ENCODE peak calls at places on chromosomes 5 and 9, in seven cellular contexts. One of them, this sample, is unnamed.
A peak's percentile ranks its signal among the peaks of the same experiment; 100 is the strongest.

GRCh38 chr9:136695435-136695895 is 8.2 kb upstream of the AGPAT2 start:
- DNase-seq in cardiac muscle cell: no peak
- DNase-seq in stimulated activated CD4-positive, alpha-beta T cell treated with anti-CD3 and anti-CD28 coated beads, Interleukin-1b, Interleukin-23, amount 100 ng/mL, for 48 hours: no peak
- DNase-seq in spleen: no peak
- DNase-seq in upper lobe of right lung: peak; percentile 92
- DNase-seq in putamen: no peak
- DNase-seq in nucleus accumbens: no peak
- DNase-seq in this sample: no peak

GRCh38 chr5:104179057-104179456 is 616.5 kb upstream of the NUDT12 start:
- DNase-seq in nucleus accumbens: peak; percentile 9
- DNase-seq in putamen: peak; percentile 50
- DNase-seq in cardiac muscle cell: peak; percentile 66
- DNase-seq in upper lobe of right lung: no peak
- DNase-seq in spleen: no peak
- DNase-seq in stimulated activated CD4-positive, alpha-beta T cell treated with anti-CD3 and anti-CD28 coated beads, Interleukin-1b, Interleukin-23, amount 100 ng/mL, for 48 hours: peak; percentile 12
- DNase-seq in this sample: peak; percentile 49

GRCh38 chr5:92908952-92909351 is 672.1 kb downstream of the NR2F1-AS1 start:
- DNase-seq in nucleus accumbens: no peak
- DNase-seq in spleen: no peak
- DNase-seq in stimulated activated CD4-positive, alpha-beta T cell treated with anti-CD3 and anti-CD28 coated beads, Interleukin-1b, Interleukin-23, amount 100 ng/mL, for 48 hours: no peak
- DNase-seq in putamen: no peak
- DNase-seq in cardiac muscle cell: no peak
- DNase-seq in upper lobe of right lung: no peak
- DNase-seq in this sample: no peak

GRCh38 chr5:136001531-136001930 is 27.3 kb upstream of the TGFBI start:
- DNase-seq in putamen: no peak
- DNase-seq in nucleus accumbens: no peak
- DNase-seq in upper lobe of right lung: no peak
- DNase-seq in spleen: no peak
- DNase-seq in cardiac muscle cell: peak; percentile 77
- DNase-seq in stimulated activated CD4-positive, alpha-beta T cell treated with anti-CD3 and anti-CD28 coated beads, Interleukin-1b, Interleukin-23, amount 100 ng/mL, for 48 hours: no peak
- DNase-seq in this sample: no peak

GRCh38 chr9:96420468-96421219 is 2.5 kb upstream of the ZNF367 start:
- DNase-seq in spleen: no peak
- DNase-seq in putamen: peak; percentile 43
- DNase-seq in cardiac muscle cell: peak; percentile 94
- DNase-seq in upper lobe of right lung: no peak
- DNase-seq in stimulated activated CD4-positive, alpha-beta T cell treated with anti-CD3 and anti-CD28 coated beads, Interleukin-1b, Interleukin-23, amount 100 ng/mL, for 48 hours: peak; percentile 35
- DNase-seq in nucleus accumbens: peak; percentile 15
- DNase-seq in this sample: no peak

GRCh38 chr5:120254385-120254784 is 209.7 kb upstream of the PRR16 start:
- DNase-seq in stimulated activated CD4-positive, alpha-beta T cell treated with anti-CD3 and anti-CD28 coated beads, Interleukin-1b, Interleukin-23, amount 100 ng/mL, for 48 hours: no peak
- DNase-seq in upper lobe of right lung: no peak
- DNase-seq in spleen: no peak
- DNase-seq in cardiac muscle cell: no peak
- DNase-seq in putamen: no peak
- DNase-seq in nucleus accumbens: no peak
- DNase-seq in this sample: no peak

GRCh38 chr5:14108170-14108996 is 34.8 kb upstream of the TRIO start:
- DNase-seq in putamen: peak; percentile 42
- DNase-seq in upper lobe of right lung: no peak
- DNase-seq in stimulated activated CD4-positive, alpha-beta T cell treated with anti-CD3 and anti-CD28 coated beads, Interleukin-1b, Interleukin-23, amount 100 ng/mL, for 48 hours: peak; percentile 15
- DNase-seq in spleen: no peak
- DNase-seq in cardiac muscle cell: peak; percentile 87
- DNase-seq in nucleus accumbens: peak; percentile 15
- DNase-seq in this sample: peak; percentile 54

GRCh38 chr5:142960309-142960696 is 190.1 kb downstream of the ARHGAP26 start:
- DNase-seq in spleen: no peak
- DNase-seq in upper lobe of right lung: no peak
- DNase-seq in nucleus accumbens: no peak
- DNase-seq in putamen: no peak
- DNase-seq in cardiac muscle cell: peak; percentile 61
- DNase-seq in stimulated activated CD4-positive, alpha-beta T cell treated with anti-CD3 and anti-CD28 coated beads, Interleukin-1b, Interleukin-23, amount 100 ng/mL, for 48 hours: no peak
- DNase-seq in this sample: no peak

GRCh38 chr5:9483251-9483650 is 62.6 kb downstream of the SEMA5A start:
- DNase-seq in cardiac muscle cell: no peak
- DNase-seq in putamen: no peak
- DNase-seq in spleen: no peak
- DNase-seq in upper lobe of right lung: no peak
- DNase-seq in stimulated activated CD4-positive, alpha-beta T cell treated with anti-CD3 and anti-CD28 coated beads, Interleukin-1b, Interleukin-23, amount 100 ng/mL, for 48 hours: no peak
- DNase-seq in nucleus accumbens: no peak
- DNase-seq in this sample: no peak

GRCh38 chr9:81594415-81594814 is 94.9 kb downstream of the TLE1 start:
- DNase-seq in nucleus accumbens: no peak
- DNase-seq in spleen: no peak
- DNase-seq in stimulated activated CD4-positive, alpha-beta T cell treated with anti-CD3 and anti-CD28 coated beads, Interleukin-1b, Interleukin-23, amount 100 ng/mL, for 48 hours: no peak
- DNase-seq in putamen: no peak
- DNase-seq in cardiac muscle cell: no peak
- DNase-seq in upper lobe of right lung: no peak
- DNase-seq in this sample: no peak

GRCh38 chr9:78296208-78296892 is 575 bp upstream of the PSAT1 start:
- DNase-seq in nucleus accumbens: peak; percentile 52
- DNase-seq in upper lobe of right lung: peak; percentile 70
- DNase-seq in cardiac muscle cell: peak; percentile 76
- DNase-seq in spleen: peak; percentile 82
- DNase-seq in stimulated activated CD4-positive, alpha-beta T cell treated with anti-CD3 and anti-CD28 coated beads, Interleukin-1b, Interleukin-23, amount 100 ng/mL, for 48 hours: peak; percentile 20
- DNase-seq in putamen: peak; percentile 49
- DNase-seq in this sample: peak; percentile 12

GRCh38 chr5:12623408-12623807 is 719.2 kb upstream of the CTNND2 start:
- DNase-seq in stimulated activated CD4-positive, alpha-beta T cell treated with anti-CD3 and anti-CD28 coated beads, Interleukin-1b, Interleukin-23, amount 100 ng/mL, for 48 hours: no peak
- DNase-seq in spleen: no peak
- DNase-seq in nucleus accumbens: no peak
- DNase-seq in cardiac muscle cell: no peak
- DNase-seq in upper lobe of right lung: no peak
- DNase-seq in putamen: no peak
- DNase-seq in this sample: no peak

GRCh38 chr5:151345808-151346478 is 1.4 kb downstream of the SLC36A2 start:
- DNase-seq in stimulated activated CD4-positive, alpha-beta T cell treated with anti-CD3 and anti-CD28 coated beads, Interleukin-1b, Interleukin-23, amount 100 ng/mL, for 48 hours: no peak
- DNase-seq in cardiac muscle cell: peak; percentile 42
- DNase-seq in spleen: no peak
- DNase-seq in nucleus accumbens: no peak
- DNase-seq in putamen: no peak
- DNase-seq in upper lobe of right lung: no peak
- DNase-seq in this sample: no peak

GRCh38 chr5:8825161-8825757 is 720.6 kb downstream of the SEMA5A start:
- DNase-seq in putamen: no peak
- DNase-seq in upper lobe of right lung: no peak
- DNase-seq in spleen: no peak
- DNase-seq in stimulated activated CD4-positive, alpha-beta T cell treated with anti-CD3 and anti-CD28 coated beads, Interleukin-1b, Interleukin-23, amount 100 ng/mL, for 48 hours: no peak
- DNase-seq in nucleus accumbens: no peak
- DNase-seq in cardiac muscle cell: no peak
- DNase-seq in this sample: no peak

GRCh38 chr5:80251636-80252035 is 4.2 kb downstream of the SERINC5 start:
- DNase-seq in stimulated activated CD4-positive, alpha-beta T cell treated with anti-CD3 and anti-CD28 coated beads, Interleukin-1b, Interleukin-23, amount 100 ng/mL, for 48 hours: no peak
- DNase-seq in spleen: no peak
- DNase-seq in cardiac muscle cell: peak; percentile 55
- DNase-seq in putamen: no peak
- DNase-seq in upper lobe of right lung: no peak
- DNase-seq in nucleus accumbens: no peak
- DNase-seq in this sample: no peak

GRCh38 chr5:78600656-78601452 is 47.7 kb downstream of the LHFPL2 start:
- DNase-seq in cardiac muscle cell: no peak
- DNase-seq in stimulated activated CD4-positive, alpha-beta T cell treated with anti-CD3 and anti-CD28 coated beads, Interleukin-1b, Interleukin-23, amount 100 ng/mL, for 48 hours: no peak
- DNase-seq in spleen: no peak
- DNase-seq in upper lobe of right lung: no peak
- DNase-seq in putamen: no peak
- DNase-seq in nucleus accumbens: no peak
- DNase-seq in this sample: no peak

GRCh38 chr9:21728781-21729180 is 73.7 kb upstream of the MTAP start:
- DNase-seq in upper lobe of right lung: no peak
- DNase-seq in spleen: no peak
- DNase-seq in cardiac muscle cell: peak; percentile 54
- DNase-seq in putamen: no peak
- DNase-seq in nucleus accumbens: no peak
- DNase-seq in stimulated activated CD4-positive, alpha-beta T cell treated with anti-CD3 and anti-CD28 coated beads, Interleukin-1b, Interleukin-23, amount 100 ng/mL, for 48 hours: no peak
- DNase-seq in this sample: no peak

This sample was measured in endothelial cell.